ENCODE peak calls at places on chromosomes 1 and 21, in four cellular contexts. H is adrenal gland, V is cardiac muscle cell, I is breast epithelium. S is an unnamed sample.

GRCh38 chr1:152026895-152027294 is 9.9 kb downstream of the S100A11 start:
- DNase-seq in I (no peak), V (no peak), H (no peak), S (no peak)

GRCh38 chr21:35048706-35049617 is at the start of gene RUNX1:
- DNase-seq in I (peak; percentile 31), H (no peak), V (no peak), S (peak; percentile 95)

GRCh38 chr1:66676616-66677298 is 75.5 kb upstream of the DYNLT5 start:
- DNase-seq in V (no peak), H (no peak), I (no peak), S (peak; percentile 87)

GRCh38 chr1:236494082-236494481 is 29.7 kb upstream of the LGALS8 start:
- DNase-seq in V (no peak), H (no peak), I (no peak), S (no peak)

GRCh38 chr1:18073066-18073642 is 34.4 kb upstream of the IGSF21 start:
- DNase-seq in V (no peak), H (no peak), I (no peak), S (no peak)

GRCh38 chr1:76668046-76668445 is 199.2 kb upstream of the ST6GALNAC5 start:
- DNase-seq in V (no peak), H (no peak), I (no peak), S (no peak)

GRCh38 chr1:185317886-185318310 is 855 bp upstream of the IVNS1ABP start:
- DNase-seq in H (peak; percentile 54), I (peak; percentile 41), V (peak; percentile 4), S (no peak)

GRCh38 chr1:160169553-160170399 is 18.4 kb downstream of the ATP1A4 start:
- DNase-seq in H (no peak), I (no peak), V (no peak), S (no peak)

GRCh38 chr1:109112056-109112651 is 1.8 kb upstream of the ELAPOR1 start:
- DNase-seq in I (no peak), V (no peak), H (no peak), S (no peak)

DNA sequence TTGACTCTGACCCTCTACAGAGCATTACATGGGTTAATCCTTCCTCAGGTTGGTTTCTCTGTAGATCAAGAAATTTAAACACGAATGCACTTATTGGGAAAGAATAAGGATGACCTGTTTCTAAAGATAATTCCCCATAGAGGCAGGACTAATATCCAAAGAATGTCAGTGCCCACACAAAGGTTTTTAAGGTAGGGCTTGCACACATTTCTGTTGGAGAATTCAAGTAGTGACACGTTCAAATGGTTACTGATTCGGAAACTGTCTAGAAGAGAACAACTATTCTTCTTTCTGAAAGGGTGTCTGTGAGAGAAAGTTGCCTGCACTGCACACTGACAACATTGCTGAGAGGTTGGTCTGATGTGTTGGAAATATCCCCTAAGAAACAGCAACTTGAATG is 167.3 kb downstream of the ZNF326 start:
- DNase-seq in V (no peak), I (no peak), H (no peak), S (no peak)
- TF ChIP-seq CTCF in V (no peak), I (no peak), H (no peak), S (no peak)

DNA sequence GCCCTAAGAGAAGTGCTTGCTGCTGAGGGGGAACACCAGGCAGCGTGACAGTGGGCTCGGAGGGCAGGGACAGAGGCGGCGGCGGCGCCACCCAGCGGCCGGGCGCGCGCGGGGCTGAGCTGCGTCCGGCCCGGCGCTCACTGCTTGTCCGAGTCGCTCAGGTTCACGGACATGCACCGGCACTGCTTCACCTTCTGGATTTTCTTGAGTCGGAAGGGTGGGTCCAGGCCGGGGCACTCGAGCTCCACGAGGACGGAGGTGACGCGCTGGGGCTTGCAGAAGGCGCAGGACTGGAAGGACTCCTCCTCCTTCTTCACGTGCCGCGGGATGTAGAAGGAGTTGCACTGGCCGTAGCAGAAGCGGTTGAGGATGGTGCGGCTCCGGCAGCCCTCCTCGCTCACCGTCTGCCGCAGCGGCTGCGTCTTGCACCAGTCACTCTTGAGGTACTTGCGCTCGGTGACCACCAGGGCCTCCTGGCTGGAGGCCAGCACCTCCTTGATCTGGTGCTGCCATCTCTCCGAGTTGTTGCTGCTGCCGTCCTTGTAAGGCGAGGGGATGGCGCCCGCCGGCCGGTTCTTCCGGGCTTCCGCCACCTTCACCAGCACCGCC is 119.0 kb downstream of the GREM2 start:
- DNase-seq in V (peak; percentile 57), H (no peak), I (no peak), S (no peak)
- TF ChIP-seq CTCF in V (peak; percentile 31), H (no peak), I (no peak), S (peak; percentile 19)

GRCh38 chr1:32170991-32171390 is 8.5 kb upstream of the TXLNA start:
- DNase-seq in H (no peak), V (peak; percentile 8), I (no peak), S (no peak)

GRCh38 chr1:32178380-32179192 is 889 bp upstream of the TXLNA start:
- DNase-seq in V (no peak), H (no peak), I (no peak), S (no peak)

GRCh38 chr1:32172621-32173245 is 6.7 kb upstream of the TXLNA start:
- DNase-seq in V (no peak), I (no peak), H (no peak), S (no peak)
- TF ChIP-seq CTCF in V (no peak), I (no peak), H (no peak), S (no peak)

GRCh38 chr1:94532077-94532476 is 9.5 kb downstream of the F3 start:
- DNase-seq in H (no peak), V (no peak), I (no peak), S (no peak)
- TF ChIP-seq CTCF in H (no peak), V (no peak), I (no peak), S (no peak)

GRCh38 chr1:102852583-102852982 is 255.7 kb downstream of the COL11A1 start:
- DNase-seq in H (no peak), V (no peak), I (no peak), S (no peak)
- TF ChIP-seq CTCF in H (no peak), V (peak; percentile 9), I (no peak), S (peak; percentile 42)

DNA sequence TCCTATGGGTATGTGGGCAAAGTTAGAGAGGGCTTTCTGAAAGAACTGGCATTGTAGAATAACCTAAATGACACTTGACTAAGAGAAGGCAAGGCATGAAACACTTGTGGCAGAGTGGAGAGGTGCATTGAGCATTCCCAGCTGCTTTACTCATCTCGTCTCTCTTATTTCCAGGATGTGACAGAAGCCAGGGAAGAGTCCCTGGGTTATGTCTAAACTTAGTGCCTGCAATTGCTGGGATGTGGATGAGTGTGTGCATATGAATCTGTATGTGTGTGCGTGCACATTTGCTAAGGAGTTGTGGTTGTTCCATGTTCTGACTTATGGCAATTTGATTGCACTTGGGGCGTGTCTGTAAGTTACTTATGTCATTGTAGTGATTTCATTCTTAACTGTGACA is 1326.5 kb upstream of the B3GALT2 start:
- DNase-seq in H (no peak), V (peak; percentile 46), I (no peak), S (no peak)
- TF ChIP-seq CTCF in H (no peak), V (no peak), I (no peak), S (no peak)